ENCODE peak calls at places on chromosomes 7 and 10, in nine cellular contexts. N, I, U, O, J, C, P, A and W are unnamed samples.

GRCh38 chr10:82150123-82150900 is 275.3 kb downstream of the NRG3 start:
- DNase-seq in O (peak; percentile 31), N (peak; percentile 42), P (no peak), I (no peak), J (peak; percentile 88), U (peak; percentile 91), A (no peak), C (peak; percentile 66), W (no peak)

GRCh38 chr10:131316321-131317075 is 5.0 kb upstream of the TCERG1L start:
- DNase-seq in P (no peak), U (no peak), O (no peak), I (no peak), A (no peak), C (no peak), N (no peak), J (no peak), W (no peak)

GRCh38 chr7:107934991-107935770 is 44.2 kb downstream of the DLD start:
- DNase-seq in C (no peak), U (no peak), P (peak; percentile 50), J (peak; percentile 28), O (no peak), A (no peak), N (no peak), I (no peak), W (no peak)

GRCh38 chr7:135920478-135920877 is 56.7 kb downstream of the MTPN start:
- DNase-seq in N (no peak), C (no peak), J (no peak), O (no peak), U (no peak), P (no peak), I (no peak), A (no peak), W (no peak)

GRCh38 chr10:118522791-118523498 is 72.5 kb downstream of the PRLHR start:
- DNase-seq in A (no peak), P (no peak), J (peak; percentile 50), O (no peak), C (no peak), I (peak; percentile 95), U (peak; percentile 54), N (no peak), W (no peak)

GRCh38 chr7:105765846-105766245 is 110.6 kb downstream of the ATXN7L1 start:
- DNase-seq in U (no peak), P (no peak), C (no peak), O (no peak), N (no peak), A (no peak), J (no peak), I (no peak), W (no peak)

GRCh38 chr7:39631736-39632304 is 8.4 kb downstream of the RALA start:
- DNase-seq in J (no peak), P (peak; percentile 54), C (no peak), N (no peak), I (no peak), O (no peak), A (no peak), U (no peak), W (no peak)

GRCh38 chr7:133690740-133691139 is 436.4 kb upstream of the LRGUK start:
- DNase-seq in U (no peak), J (no peak), I (no peak), O (no peak), C (no peak), A (no peak), P (no peak), N (no peak), W (no peak)

GRCh38 chr10:114726820-114727271 is 68.8 kb upstream of the ABLIM1 start:
- DNase-seq in C (no peak), P (no peak), N (no peak), I (no peak), J (no peak), O (no peak), U (no peak), A (no peak), W (no peak)

GRCh38 chr7:44735403-44736165 is 13.1 kb upstream of the ZMIZ2 start:
- DNase-seq in O (no peak), U (no peak), C (no peak), I (peak; percentile 85), N (no peak), J (no peak), P (peak; percentile 95), A (no peak), W (no peak)

GRCh38 chr7:87596136-87596535 is 4.5 kb downstream of the ABCB1 start:
- DNase-seq in A (no peak), C (no peak), U (no peak), J (no peak), O (no peak), P (no peak), N (no peak), I (no peak), W (no peak)

GRCh38 chr7:24877790-24878311 is 102.1 kb downstream of the OSBPL3 start:
- DNase-seq in N (no peak), U (no peak), A (no peak), C (no peak), J (peak; percentile 46), P (peak; percentile 62), I (no peak), O (no peak), W (no peak)

GRCh38 chr7:77281780-77282478 is 82.3 kb upstream of the FGL2 start:
- DNase-seq in U (peak; percentile 4), C (no peak), A (peak; percentile 72), J (no peak), O (no peak), I (no peak), N (peak; percentile 70), P (no peak), W (no peak)

GRCh38 chr7:121398246-121398645 is 2.1 kb upstream of the FAM3C start:
- DNase-seq in U (peak; percentile 33), J (peak; percentile 27), O (no peak), P (no peak), C (no peak), N (no peak), A (no peak), I (no peak), W (peak; percentile 63)

GRCh38 chr10:79185796-79186374 is 117.1 kb downstream of the ZMIZ1 start:
- DNase-seq in O (no peak), A (no peak), P (no peak), C (peak; percentile 59), J (no peak), U (no peak), N (no peak), I (no peak), W (peak; percentile 48)
- H3K4me1 ChIP-seq in O (peaks cover 63% of the 10 kb centered on the region), A (peaks cover 39% of the 10 kb centered on the region), P (peaks cover 54% of the 10 kb centered on the region), C (peaks cover 47% of the 10 kb centered on the region), J (peaks cover 12% of the 10 kb centered on the region), U (no peaks in the 10 kb centered on the region), N (no peaks in the 10 kb centered on the region), I (peaks cover 40% of the 10 kb centered on the region), W (peaks cover 28% of the 10 kb centered on the region)

DNA sequence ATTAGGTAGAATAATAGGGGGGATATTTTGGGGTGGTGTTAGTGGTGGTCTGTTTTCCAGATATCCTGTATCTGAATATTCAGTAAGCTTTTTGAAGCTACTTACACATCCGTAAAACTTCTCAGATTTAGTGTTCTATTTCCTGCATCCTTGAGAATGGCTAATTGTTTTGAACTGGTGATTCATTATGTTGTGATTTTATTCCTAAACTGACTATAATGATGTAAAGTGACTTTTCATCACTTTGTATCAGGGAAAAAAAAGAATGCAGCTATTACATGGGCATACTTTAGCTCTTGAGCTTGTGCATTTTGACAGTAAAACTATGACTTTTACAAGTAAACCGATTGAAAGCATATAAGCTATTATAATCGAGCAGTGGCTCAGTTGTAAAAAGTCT is 18.2 kb downstream of the WAC start:
- DNase-seq in I (no peak), N (no peak), O (no peak), A (no peak), U (no peak), J (no peak), P (no peak), C (no peak), W (no peak)
- H3K4me1 ChIP-seq in I (no peaks in the 10 kb centered on the region), N (peaks cover 6% of the 10 kb centered on the region), O (peaks cover 38% of the 10 kb centered on the region), A (peaks cover 4% of the 10 kb centered on the region), U (peaks cover 2% of the 10 kb centered on the region), J (peaks cover 4% of the 10 kb centered on the region), P (no peaks in the 10 kb centered on the region), C (peaks cover 27% of the 10 kb centered on the region), W (peaks cover 2% of the 10 kb centered on the region)

GRCh38 chr7:90773269-90773668 is 177.1 kb downstream of the CDK14 start:
- DNase-seq in I (no peak), A (no peak), J (no peak), U (no peak), C (peak; percentile 29), O (no peak), P (no peak), N (no peak), W (no peak)
- H3K4me1 ChIP-seq in I (no peaks in the 10 kb centered on the region), A (no peaks in the 10 kb centered on the region), J (no peaks in the 10 kb centered on the region), U (no peaks in the 10 kb centered on the region), C (peaks cover 21% of the 10 kb centered on the region), O (peaks cover 3% of the 10 kb centered on the region), P (no peaks in the 10 kb centered on the region), N (no peaks in the 10 kb centered on the region), W (no peaks in the 10 kb centered on the region)

GRCh38 chr7:81883801-81884393 is 114.0 kb upstream of the HGF start:
- DNase-seq in P (no peak), C (no peak), U (no peak), O (no peak), J (no peak), N (no peak), A (no peak), I (no peak), W (no peak)
- H3K4me1 ChIP-seq in P (no peaks in the 10 kb centered on the region), C (no peaks in the 10 kb centered on the region), U (no peaks in the 10 kb centered on the region), O (no peaks in the 10 kb centered on the region), J (no peaks in the 10 kb centered on the region), N (no peaks in the 10 kb centered on the region), A (no peaks in the 10 kb centered on the region), I (no peaks in the 10 kb centered on the region), W (no peaks in the 10 kb centered on the region)